ENCODE peak calls at places on chromosomes 11 and 22, in nine cellular contexts. I is sigmoid colon, U is SK-N-SH, Z is transverse colon, H is H1, J is K562, R is HepG2, L is GM12878, P is suprapubic skin. G is an unnamed sample.

GRCh38 chr11:62217191-62217748 is 8.8 kb downstream of the SCGB2A1 start:
- DNase-seq in I (no peak), U (no peak), Z (no peak), H (no peak), J (no peak), R (peak), L (no peak), P (no peak), G (no peak)

GRCh38 chr11:15153231-15153630 is 38.5 kb downstream of the INSC start:
- DNase-seq in I (no peak), U (no peak), Z (no peak), H (no peak), J (no peak), R (no peak), L (no peak), P (no peak), G (no peak)

GRCh38 chr22:33756508-33756949 is 163.7 kb downstream of the LARGE1 start:
- DNase-seq in I (no peak), U (peak), Z (no peak), H (no peak), J (no peak), R (no peak), L (no peak), P (no peak), G (no peak)

GRCh38 chr22:37994049-37994448 is 9.7 kb upstream of the SOX10 start:
- DNase-seq in I (no peak), U (no peak), Z (no peak), H (no peak), J (no peak), R (no peak), L (no peak), P (no peak), G (no peak)

GRCh38 chr11:76226626-76227025 is 20.3 kb upstream of the WNT11 start:
- DNase-seq in I (no peak), U (no peak), Z (no peak), H (no peak), J (no peak), R (no peak), L (no peak), P (no peak), G (no peak)

GRCh38 chr22:19940536-19941364 is 822 bp upstream of the COMT start:
- DNase-seq in I (peak), U (peak), Z (no peak), H (no peak), J (peak), R (no peak), L (no peak), P (no peak), G (no peak)

GRCh38 chr11:93729129-93729616 is 12.1 kb downstream of the TAF1D start:
- DNase-seq in I (no peak), U (no peak), Z (no peak), H (no peak), J (no peak), R (no peak), L (no peak), P (no peak), G (no peak)

GRCh38 chr11:31798057-31799035 is 12.8 kb downstream of the PAX6 start:
- DNase-seq in I (no peak), U (peak), Z (no peak), H (no peak), J (no peak), R (no peak), L (no peak), P (no peak), G (no peak)

GRCh38 chr11:60242607-60243292 is at the start of gene MS4A4E:
- DNase-seq in I (no peak), U (no peak), Z (no peak), H (no peak), J (no peak), R (no peak), L (no peak), P (no peak), G (no peak)

GRCh38 chr11:13680501-13681264 is 12.2 kb downstream of the FAR1 start:
- DNase-seq in I (no peak), U (no peak), Z (no peak), H (no peak), J (no peak), R (no peak), L (no peak), P (no peak), G (no peak)

GRCh38 chr11:65780770-65781151 is at the start of gene AP5B1:
- DNase-seq in I (peak), U (peak), Z (peak), H (no peak), J (peak), R (peak), L (no peak), P (peak), G (peak)

GRCh38 chr11:101215069-101215468 is 85.5 kb upstream of the PGR start:
- DNase-seq in I (no peak), U (no peak), Z (no peak), H (no peak), J (no peak), R (no peak), L (no peak), P (no peak), G (no peak)

GRCh38 chr11:35330156-35330889 is 89.0 kb downstream of the SLC1A2 start:
- DNase-seq in I (no peak), U (no peak), Z (no peak), H (peak), J (no peak), R (no peak), L (no peak), P (no peak), G (no peak)

GRCh38 chr11:116082256-116082655 is 578.0 kb upstream of the CADM1 start:
- DNase-seq in I (no peak), U (no peak), Z (no peak), H (no peak), J (no peak), R (no peak), L (no peak), P (no peak), G (no peak)

GRCh38 chr11:20010861-20011225 is 149.4 kb downstream of the DBX1 start:
- DNase-seq in I (no peak), U (no peak), Z (no peak), H (no peak), J (no peak), R (no peak), L (no peak), P (no peak), G (no peak)

GRCh38 chr11:115984228-115984627 is 480.0 kb upstream of the CADM1 start:
- DNase-seq in I (no peak), U (no peak), Z (no peak), H (no peak), J (no peak), R (no peak), L (no peak), P (no peak), G (no peak)

GRCh38 chr11:26493616-26494015 is 78.4 kb downstream of the MUC15 start:
- DNase-seq in I (no peak), U (no peak), Z (no peak), H (no peak), J (no peak), R (no peak), L (no peak), P (no peak), G (no peak)

GRCh38 chr11:96097844-96098421 is 174.0 kb upstream of the MTMR2 start:
- DNase-seq in I (no peak), U (no peak), Z (peak), H (no peak), J (no peak), R (peak), L (no peak), P (no peak), G (no peak)

GRCh38 chr11:62124186-62125113 is 639 bp downstream of the INCENP start:
- DNase-seq in I (peak), U (peak), Z (peak), H (no peak), J (peak), R (peak), L (no peak), P (no peak), G (no peak)

GRCh38 chr11:111886844-111887243 is 7.5 kb downstream of the CFAP68 start:
- DNase-seq in I (no peak), U (no peak), Z (no peak), H (no peak), J (no peak), R (no peak), L (no peak), P (no peak), G (no peak)

GRCh38 chr22:23047742-23048141 is 22.6 kb upstream of the GNAZ start:
- DNase-seq in I (no peak), U (no peak), Z (no peak), H (no peak), J (no peak), R (no peak), L (no peak), P (no peak), G (no peak)

GRCh38 chr11:28383471-28383870 is 275.3 kb downstream of the METTL15 start:
- DNase-seq in I (no peak), U (no peak), Z (no peak), H (no peak), J (no peak), R (no peak), L (no peak), P (no peak), G (no peak)

GRCh38 chr11:132838621-132839020 is 693.7 kb downstream of the OPCML start:
- DNase-seq in I (no peak), U (no peak), Z (no peak), H (no peak), J (no peak), R (no peak), L (no peak), P (no peak), G (no peak)

GRCh38 chr22:27113211-27114030 is 456.0 kb downstream of the MIAT start:
- DNase-seq in I (peak), U (no peak), Z (peak), H (no peak), J (no peak), R (peak), L (no peak), P (peak), G (peak)

GRCh38 chr22:44030051-44030701 is 6.1 kb downstream of the PARVB start:
- DNase-seq in I (no peak), U (no peak), Z (no peak), H (no peak), J (no peak), R (no peak), L (no peak), P (no peak), G (no peak)

GRCh38 chr11:133133053-133133452 is 399.2 kb downstream of the OPCML start:
- DNase-seq in I (no peak), U (no peak), Z (no peak), H (no peak), J (no peak), R (no peak), L (no peak), P (no peak), G (no peak)

GRCh38 chr11:120272303-120272702 is 32.4 kb downstream of the POU2F3 start:
- DNase-seq in I (no peak), U (no peak), Z (no peak), H (no peak), J (no peak), R (no peak), L (no peak), P (no peak), G (no peak)

GRCh38 chr11:49208006-49208721 is at the start of gene FOLH1:
- DNase-seq in I (peak), U (peak), Z (no peak), H (no peak), J (peak), R (no peak), L (no peak), P (no peak), G (no peak)

GRCh38 chr11:134958336-134958640 is 546.2 kb upstream of the B3GAT1 start:
- DNase-seq in I (no peak), U (no peak), Z (no peak), H (no peak), J (no peak), R (no peak), L (no peak), P (no peak), G (no peak)

GRCh38 chr11:16225623-16226022 is 130.7 kb downstream of the SOX6 start:
- DNase-seq in I (no peak), U (no peak), Z (no peak), H (no peak), J (no peak), R (no peak), L (no peak), P (no peak), G (no peak)

GRCh38 chr11:59867946-59868345 is 1.7 kb upstream of the TCN1 start:
- DNase-seq in I (no peak), U (no peak), Z (no peak), H (no peak), J (no peak), R (no peak), L (no peak), P (no peak), G (no peak)

GRCh38 chr11:110096369-110096976 is 3.3 kb downstream of the ZC3H12C start:
- DNase-seq in I (no peak), U (no peak), Z (no peak), H (no peak), J (no peak), R (no peak), L (no peak), P (no peak), G (no peak)

GRCh38 chr11:110094298-110095073 is 1.3 kb downstream of the ZC3H12C start:
- DNase-seq in I (no peak), U (no peak), Z (no peak), H (no peak), J (no peak), R (no peak), L (no peak), P (no peak), G (no peak)

GRCh38 chr11:110095554-110095953 is 2.4 kb downstream of the ZC3H12C start:
- DNase-seq in I (no peak), U (no peak), Z (no peak), H (no peak), J (no peak), R (no peak), L (no peak), P (no peak), G (no peak)

GRCh38 chr11:110098645-110099044 is 5.5 kb downstream of the ZC3H12C start:
- DNase-seq in I (no peak), U (no peak), Z (no peak), H (no peak), J (no peak), R (no peak), L (no peak), P (no peak), G (no peak)

GRCh38 chr11:110097459-110098012 is 4.3 kb downstream of the ZC3H12C start:
- DNase-seq in I (no peak), U (no peak), Z (no peak), H (no peak), J (no peak), R (no peak), L (no peak), P (no peak), G (no peak)
- TF ChIP-seq POLR2AphosphoS5 in I (no peak), U (no peak), Z (no peak), H (no peak), J (no peak), R (no peak), L (no peak), P (no peak), G (no peak)

GRCh38 chr11:11243790-11244469 is 109.1 kb downstream of the CSNK2A3 start:
- DNase-seq in I (no peak), U (peak), Z (no peak), H (no peak), J (peak), R (no peak), L (no peak), P (no peak), G (no peak)
- TF ChIP-seq EP300 in I (no peak), U (no peak), Z (no peak), H (peak), J (no peak), R (no peak), L (no peak), P (no peak), G (no peak)

DNA sequence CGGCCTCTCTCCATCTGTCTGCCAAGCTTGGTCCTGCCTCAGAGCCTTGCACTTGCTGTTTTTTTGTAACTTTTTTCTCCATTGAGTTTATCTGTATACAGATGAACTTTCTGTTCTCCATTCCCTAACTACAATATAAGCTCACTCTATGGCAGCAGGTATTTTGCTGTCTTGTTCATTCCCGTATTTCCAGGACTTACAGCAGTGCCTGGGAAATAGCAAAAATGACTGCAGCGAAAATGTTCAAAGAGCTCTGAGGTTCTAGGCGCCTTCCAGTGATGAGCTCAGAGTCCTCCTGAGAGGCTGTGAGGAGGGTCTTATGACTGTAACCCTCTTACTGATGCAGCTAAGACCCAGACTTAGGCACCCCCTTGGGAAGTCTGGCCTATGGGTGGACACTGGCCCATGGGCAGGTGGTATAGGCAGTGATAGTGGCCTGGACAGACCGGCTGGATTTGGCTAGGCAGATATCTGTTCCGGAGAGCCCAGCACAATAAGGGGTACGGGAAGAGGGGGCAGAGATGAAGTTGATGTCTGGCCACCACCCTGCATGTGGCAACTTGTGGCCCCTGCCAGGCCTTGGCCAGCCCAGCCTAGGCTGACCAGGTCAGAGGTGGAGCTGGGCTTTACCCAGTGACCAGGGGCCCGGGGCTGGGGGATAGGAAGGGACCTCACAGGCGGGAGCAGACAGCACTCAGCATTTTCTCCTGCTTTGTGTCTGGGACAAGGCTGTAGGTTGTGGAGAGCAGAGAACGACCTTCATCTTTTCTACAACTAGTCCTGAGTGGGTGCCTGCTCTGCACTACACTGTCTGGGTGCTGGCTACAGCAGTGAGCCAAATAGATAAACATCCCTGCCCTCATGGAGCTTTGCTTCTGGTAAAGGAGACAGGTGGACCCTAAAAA is 4.6 kb downstream of the ATF4 start:
- DNase-seq in I (no peak), U (no peak), Z (no peak), H (no peak), J (no peak), R (no peak), L (no peak), P (no peak), G (no peak)
- TF ChIP-seq POLR2AphosphoS5 in I (no peak), U (no peak), Z (no peak), H (peak), J (peak), R (peak), L (peak), P (no peak), G (no peak)

DNA sequence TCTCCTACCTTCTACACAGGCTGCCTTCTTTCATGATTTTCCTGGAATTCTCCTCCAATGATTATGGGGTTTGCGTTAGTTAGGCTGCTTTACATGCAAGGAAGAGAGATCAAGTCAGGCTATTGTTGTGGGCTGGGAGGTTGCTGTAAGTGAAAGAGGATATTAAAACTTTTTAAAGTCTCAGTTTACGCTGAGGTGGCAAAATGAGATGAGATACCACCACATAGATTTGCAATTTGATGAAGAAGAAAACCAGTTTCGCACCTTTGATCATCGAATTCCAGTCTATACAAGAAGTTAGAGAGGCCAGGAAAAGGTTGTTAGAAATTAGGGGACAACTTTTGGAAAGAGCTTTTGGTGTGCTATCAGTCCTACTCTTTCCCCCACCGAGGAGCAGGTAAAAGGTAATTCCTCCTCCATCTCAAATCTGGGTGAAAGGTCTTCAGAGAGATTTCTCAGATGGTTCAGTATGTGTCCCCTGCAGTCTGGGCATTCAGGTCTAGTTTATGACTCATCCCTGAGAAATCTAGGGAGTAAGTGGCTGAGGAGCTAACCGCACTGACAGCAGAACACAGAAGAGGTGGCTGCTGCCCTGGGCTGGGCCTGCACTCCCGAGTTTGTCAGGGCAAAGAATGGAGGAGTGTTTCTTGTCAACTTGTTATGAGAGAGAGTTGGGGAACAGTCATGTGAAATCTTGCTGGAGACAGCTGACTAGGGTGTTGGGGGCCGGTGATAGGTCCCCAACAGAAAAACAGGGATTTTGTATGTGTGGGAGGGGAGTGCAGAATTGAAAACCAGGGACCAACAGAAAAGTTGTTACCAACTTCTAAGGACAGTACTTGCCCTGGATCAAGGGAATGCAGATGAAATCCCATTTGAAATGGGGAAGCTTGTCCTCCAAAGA is 34.7 kb downstream of the CCDC83 start:
- DNase-seq in I (no peak), U (no peak), Z (no peak), H (peak), J (no peak), R (peak), L (no peak), P (no peak), G (no peak)
- TF ChIP-seq EP300 in I (no peak), U (no peak), Z (no peak), H (no peak), J (no peak), R (no peak), L (no peak), P (no peak), G (no peak)

GRCh38 chr22:36369004-36369921 is 18.5 kb downstream of the MYH9 start:
- DNase-seq in I (no peak), U (no peak), Z (no peak), H (no peak), J (no peak), R (no peak), L (no peak), P (no peak), G (no peak)
- TF ChIP-seq POLR2AphosphoS5 in I (no peak), U (peak), Z (no peak), H (peak), J (no peak), R (no peak), L (no peak), P (no peak), G (no peak)

G was measured in stomach.